ENCODE peak calls at places on chromosomes 1 and 21, in nine cellular contexts. L, V, P, Q, C, E, R, A and O are unnamed samples.

GRCh38 chr1:209685835-209686234 is 10.6 kb downstream of the G0S2 start:
- DNase-seq in L (no peak), V (no peak), P (no peak), Q (no peak), C (no peak), E (no peak), R (no peak), A (no peak), O (no peak)

GRCh38 chr1:247437551-247438535 is 20.1 kb downstream of the OR2B11 start:
- DNase-seq in L (no peak), V (no peak), P (no peak), Q (no peak), C (no peak), E (no peak), R (no peak), A (no peak), O (no peak)

GRCh38 chr1:58768971-58769808 is 14.7 kb downstream of the JUN start:
- DNase-seq in L (peak; percentile 96), V (peak; percentile 50), P (peak; percentile 46), Q (peak; percentile 77), C (no peak), E (peak; percentile 84), R (peak; percentile 36), A (peak; percentile 89), O (peak; percentile 78)

GRCh38 chr1:218739426-218739825 is 394.3 kb downstream of the TGFB2 start:
- DNase-seq in L (peak; percentile 65), V (no peak), P (no peak), Q (no peak), C (no peak), E (no peak), R (peak; percentile 23), A (peak; percentile 72), O (no peak)

GRCh38 chr1:89724369-89725015 is 91.6 kb downstream of the LRRC8C start:
- DNase-seq in L (no peak), V (no peak), P (no peak), Q (peak; percentile 16), C (no peak), E (no peak), R (peak; percentile 62), A (no peak), O (no peak)

GRCh38 chr1:159936284-159936904 is 9.0 kb downstream of the IGSF9 start:
- DNase-seq in L (peak; percentile 77), V (peak; percentile 72), P (peak; percentile 85), Q (peak; percentile 68), C (no peak), E (peak; percentile 88), R (peak; percentile 16), A (peak; percentile 81), O (peak; percentile 67)

GRCh38 chr1:54009406-54009805 is 8.6 kb downstream of the LDLRAD1 start:
- DNase-seq in L (no peak), V (no peak), P (no peak), Q (no peak), C (no peak), E (no peak), R (no peak), A (no peak), O (no peak)

GRCh38 chr1:24547195-24547594 is 8.7 kb upstream of the NCMAP start:
- DNase-seq in L (no peak), V (no peak), P (no peak), Q (no peak), C (no peak), E (no peak), R (no peak), A (no peak), O (no peak)

GRCh38 chr1:201141418-201141817 is 12.9 kb downstream of the TMEM9 start:
- DNase-seq in L (no peak), V (no peak), P (peak; percentile 20), Q (no peak), C (no peak), E (no peak), R (no peak), A (no peak), O (no peak)

GRCh38 chr1:33377013-33377412 is 53.9 kb downstream of the PHC2 start:
- DNase-seq in L (no peak), V (no peak), P (no peak), Q (no peak), C (no peak), E (no peak), R (no peak), A (no peak), O (no peak)

GRCh38 chr1:159699653-159700052 is 14.7 kb downstream of the CRP start:
- DNase-seq in L (no peak), V (no peak), P (no peak), Q (no peak), C (no peak), E (no peak), R (no peak), A (no peak), O (no peak)

GRCh38 chr1:151681921-151682320 is 34.7 kb downstream of the CELF3 start:
- DNase-seq in L (no peak), V (no peak), P (no peak), Q (no peak), C (no peak), E (no peak), R (peak; percentile 20), A (no peak), O (no peak)

GRCh38 chr1:147641695-147642592 is 28.4 kb downstream of the ACP6 start:
- DNase-seq in L (peak; percentile 60), V (peak; percentile 30), P (peak; percentile 53), Q (peak; percentile 69), C (no peak), E (no peak), R (peak; percentile 27), A (no peak), O (peak; percentile 49)

GRCh38 chr1:152811050-152811449 is 721 bp upstream of the LCE1B start:
- DNase-seq in L (no peak), V (no peak), P (no peak), Q (no peak), C (no peak), E (no peak), R (no peak), A (no peak), O (no peak)

GRCh38 chr1:31785020-31785946 is 21.1 kb upstream of the ADGRB2 start:
- DNase-seq in L (no peak), V (peak; percentile 71), P (peak; percentile 14), Q (no peak), C (no peak), E (peak; percentile 39), R (no peak), A (peak; percentile 62), O (no peak)

GRCh38 chr21:41079159-41079558 is 88.8 kb upstream of the BACE2 start:
- DNase-seq in L (no peak), V (no peak), P (no peak), Q (no peak), C (no peak), E (no peak), R (no peak), A (no peak), O (no peak)

DNA sequence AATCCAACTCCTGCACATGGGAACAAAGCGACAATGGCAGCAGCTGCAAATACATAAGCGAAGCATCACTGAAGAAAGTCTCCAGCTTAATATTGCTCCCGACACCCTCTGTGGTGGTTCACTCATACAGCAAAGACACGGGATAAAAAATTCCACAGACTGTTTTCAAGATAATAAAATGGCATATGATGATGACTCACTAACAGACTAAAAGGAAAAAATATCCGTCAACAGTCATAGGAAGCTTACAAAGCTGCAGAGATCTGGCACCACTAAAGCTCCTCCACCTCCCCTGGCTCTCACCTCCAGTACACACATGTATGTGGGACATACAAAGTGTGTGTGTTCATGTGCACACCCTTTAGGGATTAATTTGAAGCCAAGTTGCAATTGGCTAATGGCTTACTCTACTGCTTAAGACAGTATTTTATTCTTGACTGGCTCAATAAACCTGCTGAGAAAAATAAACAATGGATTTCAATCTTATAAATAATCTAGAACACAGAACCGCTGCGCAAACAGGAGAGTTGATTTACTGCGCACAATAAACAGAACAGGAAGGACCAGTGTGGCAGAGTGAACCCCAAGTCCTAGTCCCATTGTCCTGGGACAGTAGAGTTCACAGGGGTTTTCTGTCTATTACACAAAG is 94.4 kb downstream of the SLC45A1 start:
- DNase-seq in L (peak; percentile 53), V (no peak), P (no peak), Q (no peak), C (no peak), E (no peak), R (peak; percentile 93), A (peak; percentile 90), O (no peak)
- TF ChIP-seq CTCF in L (peak; percentile 16), V (no peak), P (no peak), Q (no peak), C (no peak), E (no peak), R (peak; percentile 20), A (no peak), O (peak; percentile 33)

DNA sequence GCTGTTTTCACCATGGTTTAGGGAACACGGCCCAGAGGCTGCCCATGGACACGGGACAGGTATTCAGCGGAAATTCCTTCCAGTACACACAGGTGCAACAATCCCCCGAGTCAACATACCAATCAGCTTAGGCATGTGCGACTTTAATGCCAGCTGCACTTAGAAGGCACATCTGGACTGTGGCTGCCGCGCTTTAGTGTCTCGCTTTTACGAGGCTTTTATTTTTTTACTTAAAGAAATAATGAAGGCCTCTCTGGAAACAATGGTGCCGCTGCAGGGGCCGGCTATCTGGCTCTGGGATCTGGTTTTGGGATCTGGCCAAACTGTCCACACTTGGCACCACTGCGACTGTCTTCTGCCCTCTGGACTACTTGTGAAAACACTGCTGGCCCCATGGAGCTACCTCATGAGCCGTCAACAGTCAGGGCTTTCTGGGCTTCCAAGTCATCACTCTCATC is 55.5 kb downstream of the SLC66A1 start:
- DNase-seq in L (no peak), V (no peak), P (no peak), Q (no peak), C (no peak), E (peak; percentile 17), R (peak; percentile 24), A (no peak), O (no peak)
- H3K4me1 ChIP-seq in L (no peaks in the 10 kb centered on the region), V (no peaks in the 10 kb centered on the region), P (no peaks in the 10 kb centered on the region), Q (no peaks in the 10 kb centered on the region), C (no peaks in the 10 kb centered on the region), E (no peaks in the 10 kb centered on the region), R (peaks cover 5% of the 10 kb centered on the region), A (no peaks in the 10 kb centered on the region), O (no peaks in the 10 kb centered on the region)

DNA sequence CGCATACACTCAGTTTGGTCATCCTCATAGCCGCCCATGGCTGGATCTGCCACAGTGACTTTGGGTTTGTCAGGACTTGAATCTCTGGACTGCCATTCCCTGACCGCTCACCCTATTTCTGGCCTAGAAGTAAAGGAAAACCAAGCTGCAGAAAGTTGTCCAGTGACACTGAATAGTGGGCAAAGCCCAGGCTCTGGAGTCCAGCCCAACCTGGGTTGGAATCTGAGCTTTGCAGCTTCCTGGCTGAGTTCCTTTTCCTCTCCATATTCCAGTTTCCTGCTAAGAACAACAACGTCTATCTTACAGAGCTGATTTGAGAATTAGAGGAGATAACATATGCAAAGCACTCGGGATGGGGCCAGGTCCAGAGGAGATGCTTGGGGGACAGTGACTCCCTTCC is 15.6 kb upstream of the EIF4G3 start:
- DNase-seq in L (no peak), V (no peak), P (no peak), Q (no peak), C (no peak), E (no peak), R (no peak), A (no peak), O (peak; percentile 37)
- H3K27me3 ChIP-seq in L (no peaks in the 10 kb centered on the region), V (no peaks in the 10 kb centered on the region), P (no peaks in the 10 kb centered on the region), Q (no peaks in the 10 kb centered on the region), C (peaks cover 64% of the 10 kb centered on the region), E (no peaks in the 10 kb centered on the region), R (no peaks in the 10 kb centered on the region), A (no peaks in the 10 kb centered on the region), O (peaks cover 7% of the 10 kb centered on the region)

DNA sequence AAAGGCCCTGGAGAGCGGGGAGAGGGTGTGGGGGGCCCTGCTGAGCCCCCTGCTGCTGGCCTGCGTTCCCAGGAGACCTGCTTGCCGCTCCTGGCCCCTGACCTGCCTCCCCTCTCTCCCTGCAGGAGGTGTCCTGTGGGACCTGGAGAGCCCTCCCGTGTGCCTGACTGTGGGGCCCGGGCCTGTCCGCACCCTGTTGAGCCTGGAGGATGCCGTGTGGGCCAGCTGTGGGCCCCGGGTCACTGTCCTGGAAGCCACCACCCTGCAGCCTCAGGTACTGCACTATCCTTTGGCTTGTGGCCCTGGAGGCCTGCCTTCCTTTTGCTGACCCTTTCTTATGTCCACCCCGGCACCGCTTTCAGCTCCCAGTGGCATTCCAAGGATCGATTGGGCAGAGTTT is 90.8 kb upstream of the ACTL8 start:
- DNase-seq in L (no peak), V (no peak), P (no peak), Q (no peak), C (no peak), E (no peak), R (no peak), A (no peak), O (no peak)
- TF ChIP-seq CTCF in L (no peak), V (no peak), P (no peak), Q (no peak), C (peak; percentile 15), E (no peak), R (no peak), A (no peak), O (no peak)